ENCODE peak calls at places on chromosomes 3 and 15, in four cellular contexts. One of them, this sample, is unnamed.

GRCh38 chr15:65055201-65055870 is 10.1 kb downstream of the SLC51B start:
- DNase-seq in body of pancreas: no peak
- DNase-seq in effector memory CD4-positive, alpha-beta T cell: no peak
- DNase-seq in MM.1S: no peak
- DNase-seq in this sample: no peak

GRCh38 chr15:62824111-62824737 is 218.3 kb upstream of the TPM1 start:
- DNase-seq in body of pancreas: no peak
- DNase-seq in effector memory CD4-positive, alpha-beta T cell: no peak
- DNase-seq in MM.1S: no peak
- DNase-seq in this sample: no peak

GRCh38 chr15:85899927-85900326 is 105.2 kb upstream of the KLHL25 start:
- DNase-seq in body of pancreas: no peak
- DNase-seq in effector memory CD4-positive, alpha-beta T cell: no peak
- DNase-seq in MM.1S: no peak
- DNase-seq in this sample: no peak

GRCh38 chr3:189324538-189325138 is 152.9 kb downstream of the TPRG1 start:
- DNase-seq in body of pancreas: no peak
- DNase-seq in effector memory CD4-positive, alpha-beta T cell: peak; percentile 80
- DNase-seq in MM.1S: peak; percentile 100
- DNase-seq in this sample: peak; percentile 89

GRCh38 chr15:29101491-29101890 is 168.1 kb downstream of the NSMCE3 start:
- DNase-seq in body of pancreas: no peak
- DNase-seq in effector memory CD4-positive, alpha-beta T cell: no peak
- DNase-seq in MM.1S: no peak
- DNase-seq in this sample: no peak

GRCh38 chr3:101119535-101119934 is 126.3 kb upstream of the ABI3BP start:
- DNase-seq in body of pancreas: no peak
- DNase-seq in effector memory CD4-positive, alpha-beta T cell: no peak
- DNase-seq in MM.1S: no peak
- DNase-seq in this sample: no peak

GRCh38 chr15:35630570-35630969 is 84.6 kb upstream of the DPH6 start:
- DNase-seq in body of pancreas: no peak
- DNase-seq in effector memory CD4-positive, alpha-beta T cell: no peak
- DNase-seq in MM.1S: no peak
- DNase-seq in this sample: no peak

GRCh38 chr15:63420333-63420741 is 38.7 kb upstream of the CA12 start:
- DNase-seq in body of pancreas: no peak
- DNase-seq in effector memory CD4-positive, alpha-beta T cell: no peak
- DNase-seq in MM.1S: no peak
- DNase-seq in this sample: no peak

GRCh38 chr3:146156060-146156459 is 4.9 kb downstream of the PLOD2 start:
- DNase-seq in body of pancreas: no peak
- DNase-seq in effector memory CD4-positive, alpha-beta T cell: no peak
- DNase-seq in MM.1S: no peak
- DNase-seq in this sample: no peak

GRCh38 chr3:183975981-183976662 is 41.6 kb downstream of the ABCC5 start:
- DNase-seq in body of pancreas: no peak
- DNase-seq in effector memory CD4-positive, alpha-beta T cell: no peak
- DNase-seq in MM.1S: peak; percentile 50
- DNase-seq in this sample: no peak

GRCh38 chr15:84647726-84648125 is 6.4 kb downstream of the WDR73 start:
- DNase-seq in body of pancreas: no peak
- DNase-seq in effector memory CD4-positive, alpha-beta T cell: no peak
- DNase-seq in MM.1S: no peak
- DNase-seq in this sample: no peak

GRCh38 chr3:120113128-120114116 is 19.2 kb upstream of the GSK3B start:
- DNase-seq in body of pancreas: peak; percentile 28
- DNase-seq in effector memory CD4-positive, alpha-beta T cell: no peak
- DNase-seq in MM.1S: no peak
- DNase-seq in this sample: no peak

GRCh38 chr3:111252795-111253194 is 181.2 kb downstream of the NECTIN3 start:
- DNase-seq in body of pancreas: no peak
- DNase-seq in effector memory CD4-positive, alpha-beta T cell: no peak
- DNase-seq in MM.1S: no peak
- DNase-seq in this sample: no peak

GRCh38 chr15:88256261-88257230 is at the start of gene NTRK3:
- DNase-seq in body of pancreas: no peak
- DNase-seq in effector memory CD4-positive, alpha-beta T cell: no peak
- DNase-seq in MM.1S: peak; percentile 47
- DNase-seq in this sample: no peak

GRCh38 chr15:66882251-66883020 is 180.4 kb downstream of the SMAD6 start:
- DNase-seq in body of pancreas: no peak
- DNase-seq in effector memory CD4-positive, alpha-beta T cell: no peak
- DNase-seq in MM.1S: no peak
- DNase-seq in this sample: no peak

GRCh38 chr3:46360904-46361303 is 7.0 kb downstream of the CCR2 start:
- DNase-seq in body of pancreas: no peak
- DNase-seq in effector memory CD4-positive, alpha-beta T cell: no peak
- DNase-seq in MM.1S: no peak
- DNase-seq in this sample: no peak

GRCh38 chr15:71725215-71725955 is 85.0 kb upstream of the NR2E3 start:
- DNase-seq in body of pancreas: no peak
- DNase-seq in effector memory CD4-positive, alpha-beta T cell: no peak
- DNase-seq in MM.1S: no peak
- DNase-seq in this sample: no peak

GRCh38 chr3:46354478-46354877 is 567 bp downstream of the CCR2 start:
- DNase-seq in body of pancreas: no peak
- DNase-seq in effector memory CD4-positive, alpha-beta T cell: no peak
- DNase-seq in MM.1S: no peak
- DNase-seq in this sample: no peak

GRCh38 chr3:132008841-132009638 is 25.8 kb downstream of the CPNE4 start:
- DNase-seq in body of pancreas: no peak
- DNase-seq in effector memory CD4-positive, alpha-beta T cell: no peak
- DNase-seq in MM.1S: no peak
- DNase-seq in this sample: no peak

GRCh38 chr3:24943961-24944360 is 449.3 kb upstream of the THRB start:
- DNase-seq in body of pancreas: no peak
- DNase-seq in effector memory CD4-positive, alpha-beta T cell: no peak
- DNase-seq in MM.1S: no peak
- DNase-seq in this sample: no peak

GRCh38 chr15:39556461-39556860 is 24.4 kb upstream of the THBS1 start:
- DNase-seq in body of pancreas: no peak
- DNase-seq in effector memory CD4-positive, alpha-beta T cell: no peak
- DNase-seq in MM.1S: no peak
- DNase-seq in this sample: no peak

GRCh38 chr3:76264911-76265310 is 479.6 kb upstream of the ZNF717 start:
- DNase-seq in body of pancreas: no peak
- DNase-seq in effector memory CD4-positive, alpha-beta T cell: no peak
- DNase-seq in MM.1S: no peak
- DNase-seq in this sample: no peak

GRCh38 chr3:185280572-185281365 is 26.9 kb upstream of the EHHADH start:
- DNase-seq in body of pancreas: no peak
- DNase-seq in effector memory CD4-positive, alpha-beta T cell: no peak
- DNase-seq in MM.1S: peak; percentile 82
- DNase-seq in this sample: no peak

GRCh38 chr3:117104792-117105191 is 395.2 kb downstream of the TUSC7 start:
- DNase-seq in body of pancreas: no peak
- DNase-seq in effector memory CD4-positive, alpha-beta T cell: no peak
- DNase-seq in MM.1S: no peak
- DNase-seq in this sample: no peak

GRCh38 chr3:161913786-161914389 is 417.3 kb downstream of the OTOL1 start:
- DNase-seq in body of pancreas: no peak
- DNase-seq in effector memory CD4-positive, alpha-beta T cell: no peak
- DNase-seq in MM.1S: no peak
- DNase-seq in this sample: no peak

GRCh38 chr3:186722457-186722856 is 5.3 kb downstream of the KNG1 start:
- DNase-seq in body of pancreas: no peak
- DNase-seq in effector memory CD4-positive, alpha-beta T cell: no peak
- DNase-seq in MM.1S: no peak
- DNase-seq in this sample: no peak

GRCh38 chr3:158743664-158744566 is 11.7 kb upstream of the RARRES1 start:
- DNase-seq in body of pancreas: no peak
- DNase-seq in effector memory CD4-positive, alpha-beta T cell: no peak
- DNase-seq in MM.1S: no peak
- DNase-seq in this sample: no peak

GRCh38 chr15:23566070-23567050 is 886 bp downstream of the MKRN3 start:
- DNase-seq in body of pancreas: no peak
- DNase-seq in effector memory CD4-positive, alpha-beta T cell: peak; percentile 19
- DNase-seq in MM.1S: no peak
- DNase-seq in this sample: peak; percentile 51

GRCh38 chr3:69194431-69195183 is 72.2 kb upstream of the LMOD3 start:
- DNase-seq in body of pancreas: no peak
- DNase-seq in effector memory CD4-positive, alpha-beta T cell: no peak
- DNase-seq in MM.1S: no peak
- DNase-seq in this sample: no peak

GRCh38 chr3:169505577-169506155 is 157.8 kb downstream of the MECOM start:
- DNase-seq in body of pancreas: no peak
- DNase-seq in effector memory CD4-positive, alpha-beta T cell: no peak
- DNase-seq in MM.1S: no peak
- DNase-seq in this sample: no peak

GRCh38 chr3:87436781-87437543 is 160.6 kb upstream of the POU1F1 start:
- DNase-seq in body of pancreas: no peak
- DNase-seq in effector memory CD4-positive, alpha-beta T cell: no peak
- DNase-seq in MM.1S: no peak
- DNase-seq in this sample: no peak

GRCh38 chr15:62472616-62473299 is 307.7 kb upstream of the C2CD4B start:
- DNase-seq in body of pancreas: no peak
- DNase-seq in effector memory CD4-positive, alpha-beta T cell: no peak
- DNase-seq in MM.1S: no peak
- DNase-seq in this sample: no peak

DNA sequence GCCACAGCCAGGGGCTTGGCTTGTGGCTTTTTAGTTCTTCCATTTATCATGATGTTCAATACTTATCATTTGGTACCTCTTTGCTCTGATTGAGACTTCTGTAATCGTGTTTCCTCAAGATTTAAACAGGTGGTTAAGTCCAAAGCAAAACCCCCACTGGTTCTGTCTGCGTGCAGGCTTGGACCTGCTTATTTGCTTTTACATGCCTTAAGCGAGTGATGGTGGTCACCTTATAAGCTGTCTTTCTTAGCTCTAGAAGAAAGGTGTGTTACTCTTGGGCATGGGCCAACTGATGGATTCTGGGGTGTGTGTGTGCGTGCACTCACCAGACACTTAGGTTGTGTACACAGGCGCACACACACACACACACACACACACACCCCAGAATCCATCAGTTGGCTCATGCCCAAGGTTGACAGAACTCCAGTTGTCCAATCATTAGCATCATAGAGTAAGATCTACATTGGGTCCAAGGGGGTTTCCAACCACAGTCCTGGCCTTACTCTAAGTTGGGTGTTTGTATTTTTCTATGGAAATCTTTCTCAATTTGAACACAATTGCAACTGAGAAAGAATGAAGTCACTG is 1.2 kb downstream of the MYZAP start:
- DNase-seq in body of pancreas: no peak
- DNase-seq in effector memory CD4-positive, alpha-beta T cell: no peak
- DNase-seq in MM.1S: no peak
- DNase-seq in this sample: no peak
- H3K4me1 ChIP-seq in body of pancreas: peaks cover 71% of the 10 kb centered on the region
- H3K4me1 ChIP-seq in effector memory CD4-positive, alpha-beta T cell: peaks cover 14% of the 10 kb centered on the region
- H3K4me1 ChIP-seq in MM.1S: no peaks in the 10 kb centered on the region
- H3K4me1 ChIP-seq in this sample: peaks cover 9% of the 10 kb centered on the region

DNA sequence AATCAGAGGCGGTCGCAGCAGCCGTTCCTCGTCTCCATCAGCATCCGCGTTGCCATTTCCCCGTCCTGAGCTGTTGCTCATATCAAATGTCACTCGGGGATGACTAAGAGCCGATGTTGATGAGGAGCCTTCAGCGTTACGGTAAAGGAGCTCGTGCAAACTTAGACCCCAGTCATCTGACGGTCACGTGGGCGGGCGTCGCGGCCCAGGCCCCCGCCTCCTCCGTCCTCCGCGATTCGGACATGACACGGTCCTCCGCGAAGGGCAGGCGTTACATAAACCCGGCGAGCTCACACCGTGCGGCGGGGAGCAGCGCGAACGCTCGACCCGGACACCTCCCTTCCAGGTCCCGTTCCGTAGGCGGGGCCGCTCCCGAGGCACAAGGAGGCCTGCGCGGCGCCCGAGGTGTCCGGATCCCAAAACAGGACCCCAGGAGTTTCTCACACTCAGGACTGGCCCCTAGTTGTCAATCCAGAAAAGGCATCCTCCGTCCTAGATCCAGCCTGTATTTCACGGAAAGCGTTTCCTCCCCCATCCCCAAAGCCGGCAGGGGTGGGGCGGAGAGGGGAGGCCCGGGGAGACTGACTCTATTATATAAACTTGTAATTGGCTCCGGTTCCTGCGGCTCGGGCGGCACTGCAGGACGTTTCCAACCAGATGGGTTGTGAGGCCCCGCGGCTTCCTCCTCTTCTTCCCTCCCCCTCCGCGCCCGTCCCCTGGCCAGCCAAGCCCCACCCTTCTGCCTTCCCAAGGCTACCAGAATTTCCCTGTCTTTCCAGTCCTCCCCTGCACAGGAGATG is 100.0 kb upstream of the IGF1R start:
- DNase-seq in body of pancreas: peak; percentile 71
- DNase-seq in effector memory CD4-positive, alpha-beta T cell: no peak
- DNase-seq in MM.1S: no peak
- DNase-seq in this sample: no peak
- H3K4me3 ChIP-seq in body of pancreas: peak overlapping the region; percentile 15
- H3K4me3 ChIP-seq in effector memory CD4-positive, alpha-beta T cell: peak overlapping the region; percentile 48
- H3K4me3 ChIP-seq in MM.1S: peak overlapping the region; percentile 44
- H3K4me3 ChIP-seq in this sample: peak overlapping the region; percentile 34

GRCh38 chr3:195255571-195256501 is 15.1 kb downstream of the XXYLT1 start:
- DNase-seq in body of pancreas: no peak
- DNase-seq in effector memory CD4-positive, alpha-beta T cell: no peak
- DNase-seq in MM.1S: no peak
- DNase-seq in this sample: no peak
- H3K4me1 ChIP-seq in body of pancreas: peaks cover 18% of the 10 kb centered on the region
- H3K4me1 ChIP-seq in effector memory CD4-positive, alpha-beta T cell: peaks cover 18% of the 10 kb centered on the region
- H3K4me1 ChIP-seq in MM.1S: peaks cover 8% of the 10 kb centered on the region
- H3K4me1 ChIP-seq in this sample: peaks cover 23% of the 10 kb centered on the region

GRCh38 chr15:74836846-74837245 is 6.1 kb downstream of the ULK3 start:
- DNase-seq in body of pancreas: no peak
- DNase-seq in effector memory CD4-positive, alpha-beta T cell: no peak
- DNase-seq in MM.1S: no peak
- DNase-seq in this sample: no peak

GRCh38 chr15:74839526-74840395 is 3.2 kb downstream of the ULK3 start:
- DNase-seq in body of pancreas: no peak
- DNase-seq in effector memory CD4-positive, alpha-beta T cell: no peak
- DNase-seq in MM.1S: no peak
- DNase-seq in this sample: no peak

GRCh38 chr15:74838117-74838516 is 4.8 kb downstream of the ULK3 start:
- DNase-seq in body of pancreas: no peak
- DNase-seq in effector memory CD4-positive, alpha-beta T cell: no peak
- DNase-seq in MM.1S: no peak
- DNase-seq in this sample: no peak

GRCh38 chr15:74837482-74837881 is 5.5 kb downstream of the ULK3 start:
- DNase-seq in body of pancreas: no peak
- DNase-seq in effector memory CD4-positive, alpha-beta T cell: no peak
- DNase-seq in MM.1S: no peak
- DNase-seq in this sample: no peak

GRCh38 chr15:74838746-74839525 is 4.0 kb downstream of the ULK3 start:
- DNase-seq in body of pancreas: no peak
- DNase-seq in effector memory CD4-positive, alpha-beta T cell: no peak
- DNase-seq in MM.1S: no peak
- DNase-seq in this sample: no peak
- H3K4me3 ChIP-seq in body of pancreas: no peak overlapping the region
- H3K4me3 ChIP-seq in effector memory CD4-positive, alpha-beta T cell: no peak overlapping the region
- H3K4me3 ChIP-seq in MM.1S: no peak overlapping the region
- H3K4me3 ChIP-seq in this sample: no peak overlapping the region

This sample was measured in CD4-positive, alpha-beta memory T cell.